ENCODE peak calls at places on chromosomes 12 and 14, in nine cellular contexts. G, U, S, Z, C, E, L, N and I are unnamed samples.

GRCh38 chr14:74018029-74018703 is 922 bp downstream of the ENTPD5 start:
- DNase-seq in U (no peak), E (no peak), S (peak; percentile 64), Z (no peak), N (no peak), L (peak; percentile 32), C (no peak), G (no peak), I (no peak)

GRCh38 chr12:117028254-117028653 is 71.0 kb downstream of the TESC start:
- DNase-seq in N (peak; percentile 40), G (no peak), Z (no peak), S (no peak), U (peak; percentile 36), L (no peak), C (peak; percentile 54), E (no peak), I (peak; percentile 73)

GRCh38 chr12:10720974-10721565 is 2.1 kb downstream of the YBX3 start:
- DNase-seq in S (no peak), C (no peak), E (no peak), Z (peak; percentile 33), G (no peak), N (no peak), U (no peak), L (no peak), I (no peak)

GRCh38 chr12:70557583-70558263 is 79.5 kb downstream of the PTPRB start:
- DNase-seq in Z (no peak), N (no peak), L (peak; percentile 52), S (no peak), C (no peak), U (no peak), G (no peak), E (no peak), I (no peak)

GRCh38 chr12:92403210-92404175 is 257.8 kb upstream of the BTG1 start:
- DNase-seq in E (no peak), G (no peak), N (no peak), S (no peak), U (peak; percentile 82), L (no peak), Z (no peak), C (no peak), I (no peak)

GRCh38 chr14:22506778-22507351 is 82.2 kb downstream of the DAD1 start:
- DNase-seq in L (no peak), G (no peak), U (no peak), S (no peak), C (no peak), E (no peak), N (no peak), Z (no peak), I (no peak)

GRCh38 chr12:106113042-106113441 is 25.7 kb downstream of the NUAK1 start:
- DNase-seq in C (no peak), G (no peak), L (no peak), E (no peak), N (no peak), Z (no peak), S (peak; percentile 68), U (no peak), I (no peak)

GRCh38 chr12:125151284-125151683 is 86.0 kb downstream of the AACS start:
- DNase-seq in G (no peak), N (no peak), S (no peak), U (no peak), Z (no peak), L (peak; percentile 18), E (no peak), C (no peak), I (no peak)

GRCh38 chr12:2099595-2099994 is 46.8 kb downstream of the CACNA1C start:
- DNase-seq in L (no peak), Z (no peak), C (no peak), G (no peak), N (no peak), E (no peak), S (no peak), U (no peak), I (no peak)

GRCh38 chr14:64232095-64232830 is 61.9 kb downstream of the ESR2 start:
- DNase-seq in U (no peak), S (peak; percentile 96), G (no peak), C (no peak), E (no peak), Z (peak; percentile 90), L (no peak), N (no peak), I (no peak)

GRCh38 chr12:2053675-2054070 is 886 bp downstream of the CACNA1C start:
- DNase-seq in L (no peak), Z (no peak), S (no peak), U (no peak), E (no peak), N (no peak), C (no peak), G (peak; percentile 68), I (no peak)

GRCh38 chr14:36423430-36423829 is 96.6 kb downstream of the NKX2-1 start:
- DNase-seq in Z (no peak), G (no peak), N (no peak), L (no peak), S (no peak), E (no peak), U (no peak), C (no peak), I (no peak)

GRCh38 chr14:68785817-68786490 is 6.9 kb downstream of the ZFP36L1 start:
- DNase-seq in C (peak; percentile 72), S (no peak), N (peak; percentile 33), L (no peak), E (peak; percentile 67), Z (no peak), U (peak; percentile 65), G (no peak), I (no peak)

GRCh38 chr12:90938451-90938850 is 16.5 kb downstream of the CCER1 start:
- DNase-seq in N (no peak), L (no peak), E (no peak), Z (no peak), S (peak; percentile 73), U (no peak), G (no peak), C (no peak), I (no peak)

DNA sequence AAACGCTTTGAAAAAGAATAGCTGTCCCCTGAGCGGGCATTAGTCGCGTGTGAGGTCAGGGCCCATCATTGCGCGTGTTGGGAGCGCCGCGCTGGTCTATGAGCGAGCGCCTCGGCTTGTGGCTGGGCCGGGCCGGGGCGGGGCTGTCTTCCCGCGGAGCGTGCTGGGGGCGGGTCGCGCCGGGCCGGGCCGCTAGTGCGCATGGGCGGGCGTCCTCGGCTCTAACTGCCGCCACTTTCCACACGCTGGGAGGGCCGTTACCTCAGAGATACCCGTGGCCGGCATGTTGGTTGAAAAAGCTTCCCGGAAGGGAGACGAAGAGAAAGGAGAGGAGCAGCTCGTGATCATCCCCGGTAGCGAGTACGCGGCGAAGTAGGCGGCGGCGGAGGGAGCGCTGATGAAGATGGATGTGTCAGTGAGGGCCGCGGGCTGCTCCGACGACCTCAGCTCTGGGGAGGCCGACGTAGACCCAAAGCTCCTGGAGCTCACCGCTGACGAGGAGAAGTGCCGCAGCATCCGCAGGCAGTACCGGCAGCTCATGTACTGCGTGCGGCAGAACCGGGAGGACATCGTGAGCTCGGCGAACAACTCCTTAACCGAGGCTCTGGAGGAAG is at the start of gene EID3:
- DNase-seq in S (peak; percentile 73), Z (peak; percentile 92), E (peak; percentile 92), N (peak; percentile 91), G (peak; percentile 93), U (peak; percentile 95), L (no peak), C (peak; percentile 98), I (peak; percentile 84)
- H3K4me3 ChIP-seq in S (peak within 1 kb of the TSS; percentile 43), Z (no peak within 1 kb of the TSS), E (peak within 1 kb of the TSS; percentile 59), N (peak within 1 kb of the TSS; percentile 56), G (peak within 1 kb of the TSS; percentile 41), U (peak within 1 kb of the TSS; percentile 48), L (no peak within 1 kb of the TSS), C (peak within 1 kb of the TSS; percentile 38), I (peak within 1 kb of the TSS; percentile 19)

DNA sequence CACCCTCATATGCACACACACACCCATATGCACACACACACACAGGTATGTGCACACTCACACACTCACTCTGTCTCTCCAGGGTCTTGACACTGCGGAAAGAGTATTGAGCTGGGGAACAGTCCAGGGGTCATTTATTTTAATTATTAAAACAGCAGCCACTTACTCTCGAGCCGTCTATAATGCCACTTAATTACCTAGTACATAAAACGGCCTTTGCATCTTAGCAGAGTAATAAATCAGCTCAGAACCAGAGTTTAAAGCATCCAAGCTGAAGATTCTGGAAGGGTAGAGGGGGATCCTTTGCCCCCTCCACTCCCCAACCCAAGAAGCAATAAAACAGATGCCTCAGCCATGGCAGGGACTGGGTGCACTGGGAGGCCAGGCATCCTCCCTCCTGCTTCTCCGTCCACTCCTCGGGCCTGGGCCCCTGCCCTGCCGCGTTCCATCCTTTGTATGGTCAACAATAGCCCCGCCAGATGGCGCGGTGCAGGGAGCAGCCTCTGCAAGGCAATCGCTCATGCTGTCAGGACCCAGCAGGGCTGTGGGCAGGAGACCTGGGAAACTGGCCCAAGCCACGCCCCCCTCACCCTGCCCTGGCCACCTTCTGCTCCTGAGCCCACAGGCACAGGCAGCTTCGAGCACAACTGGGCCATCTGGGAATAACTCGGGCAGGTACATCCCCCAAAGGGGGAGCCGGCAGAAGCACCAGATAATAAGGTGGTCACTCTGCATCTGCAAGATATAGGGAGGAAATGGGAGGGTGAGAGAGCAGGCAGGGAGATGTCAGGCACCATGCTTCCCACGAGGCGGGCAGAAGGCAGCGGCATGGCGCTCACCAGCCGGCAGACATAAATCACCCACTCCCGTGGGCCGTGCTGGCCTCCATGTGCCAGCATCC is 40.9 kb downstream of the CCDC85C start:
- DNase-seq in C (no peak), S (peak; percentile 65), G (peak; percentile 83), L (peak; percentile 84), Z (peak; percentile 94), U (peak; percentile 79), E (no peak), N (peak; percentile 95), I (no peak)
- TF ChIP-seq CTCF in C (no peak), S (peak; percentile 49), G (peak; percentile 41), L (peak; percentile 94), Z (peak; percentile 66), U (no peak), E (no peak), N (peak; percentile 73), I (no peak)

GRCh38 chr14:30468354-30468753 is 90.6 kb upstream of the G2E3 start:
- DNase-seq in S (no peak), Z (no peak), E (no peak), U (no peak), N (no peak), G (no peak), C (no peak), L (no peak), I (no peak)
- TF ChIP-seq POLR2A in S (no peak), Z (no peak), E (no peak), U (no peak), N (no peak), G (no peak), C (no peak), L (no peak), I (no peak)

DNA sequence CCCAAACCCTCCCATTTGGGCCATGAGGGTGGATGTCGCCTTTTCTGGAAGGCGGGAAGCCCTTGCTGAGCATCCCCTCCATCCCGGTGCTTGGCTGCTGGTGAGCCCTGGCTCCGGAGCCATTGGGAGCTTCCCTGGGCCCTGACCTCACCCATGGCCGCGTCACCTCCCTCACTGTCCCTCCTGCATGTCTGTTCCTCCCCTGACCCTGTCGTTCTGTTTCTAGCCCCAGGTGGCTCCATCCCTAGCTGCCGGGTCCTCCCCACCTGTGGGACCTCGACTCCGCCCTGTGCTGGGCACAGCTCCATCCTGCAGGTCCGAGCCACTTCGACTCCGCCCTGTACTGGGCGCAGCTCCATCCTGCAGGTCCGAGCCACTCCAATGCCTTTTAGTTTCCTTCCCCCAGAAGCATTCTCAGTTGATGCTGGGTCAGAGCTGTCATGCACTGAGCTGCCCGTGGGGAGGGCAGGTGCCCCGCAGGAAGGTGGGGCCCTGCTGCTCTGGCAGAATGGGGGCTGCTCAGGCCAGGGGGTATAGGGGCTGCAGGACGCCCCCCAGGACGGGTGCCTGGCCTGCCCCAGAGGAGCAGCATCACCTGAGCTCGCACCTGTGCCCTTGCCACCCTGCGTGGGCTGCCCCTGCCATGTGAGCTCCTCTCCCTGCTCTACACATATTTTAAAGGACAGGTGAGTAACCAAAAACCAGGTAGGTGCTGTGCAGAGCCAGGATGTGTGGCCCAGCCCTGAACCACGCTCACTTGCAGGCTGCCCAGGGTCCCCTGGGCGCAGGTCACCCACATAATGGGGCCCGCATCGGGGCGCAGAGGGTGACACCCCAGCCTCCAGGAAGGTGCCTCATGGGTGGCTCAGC is 19.0 kb downstream of the NOC4L start:
- DNase-seq in E (no peak), L (no peak), N (no peak), S (no peak), G (no peak), Z (no peak), U (no peak), C (peak; percentile 72), I (no peak)
- H3K4me3 ChIP-seq in E (peak overlapping the region; percentile 12), L (no peak overlapping the region), N (no peak overlapping the region), S (no peak overlapping the region), G (no peak overlapping the region), Z (no peak overlapping the region), U (no peak overlapping the region), C (no peak overlapping the region), I (no peak overlapping the region)